ENCODE peak calls at places on chromosome 13, in eight cellular contexts. E is tibial artery, W is progenitor cell of endocrine pancreas, Y is cardiac muscle cell, P is GM10248, M is endothelial cell, S is Calu3, Z is fibroblast of mammary gland. J is an unnamed sample.

GRCh38 chr13:79481685-79482052 is 714 bp downstream of the NDFIP2 start:
- DNase-seq in E (no peak), W (no peak), Y (no peak), P (peak), M (no peak), S (peak), Z (peak), J (no peak)

GRCh38 chr13:103510007-103510406 is 443.8 kb upstream of the SLC10A2 start:
- DNase-seq in E (no peak), W (no peak), Y (no peak), P (no peak), M (no peak), S (no peak), Z (no peak), J (no peak)

GRCh38 chr13:34308725-34309124 is 490.8 kb downstream of the RFC3 start:
- DNase-seq in E (no peak), W (no peak), Y (no peak), P (no peak), M (no peak), S (no peak), Z (no peak), J (no peak)

GRCh38 chr13:51229731-51230130 is 7.5 kb downstream of the FAM124A start:
- DNase-seq in E (no peak), W (no peak), Y (no peak), P (no peak), M (no peak), S (no peak), Z (no peak), J (no peak)

GRCh38 chr13:20441066-20441465 is 84.6 kb downstream of the CRYL1 start:
- DNase-seq in E (no peak), W (no peak), Y (no peak), P (no peak), M (no peak), S (no peak), Z (no peak), J (no peak)

GRCh38 chr13:89784161-89784809 is 1563.2 kb upstream of the MIR17HG start:
- DNase-seq in E (peak), W (no peak), Y (no peak), P (no peak), M (no peak), S (no peak), Z (no peak), J (peak)

GRCh38 chr13:99590519-99591011 is 89.3 kb downstream of the TM9SF2 start:
- DNase-seq in E (no peak), W (no peak), Y (no peak), P (no peak), M (no peak), S (no peak), Z (peak), J (no peak)

GRCh38 chr13:30997697-30998547 is 65.5 kb downstream of the TEX26 start:
- DNase-seq in E (no peak), W (no peak), Y (peak), P (no peak), M (no peak), S (no peak), Z (no peak), J (no peak)

GRCh38 chr13:47146991-47147783 is 250.3 kb upstream of the HTR2A start:
- DNase-seq in E (no peak), W (no peak), Y (no peak), P (peak), M (no peak), S (no peak), Z (no peak), J (no peak)

GRCh38 chr13:65594255-65594654 is 1635.9 kb downstream of the PCDH9 start:
- DNase-seq in E (no peak), W (no peak), Y (no peak), P (no peak), M (no peak), S (no peak), Z (peak), J (no peak)

GRCh38 chr13:99496322-99497142 is 4.7 kb upstream of the TM9SF2 start:
- DNase-seq in E (peak), W (no peak), Y (no peak), P (no peak), M (no peak), S (peak), Z (peak), J (no peak)

GRCh38 chr13:63706751-63707150 is 2291.1 kb upstream of the PCDH20 start:
- DNase-seq in E (no peak), W (no peak), Y (no peak), P (no peak), M (no peak), S (no peak), Z (no peak), J (no peak)

GRCh38 chr13:21606781-21607180 is 2.8 kb upstream of the MICU2 start:
- DNase-seq in E (no peak), W (no peak), Y (no peak), P (no peak), M (no peak), S (no peak), Z (no peak), J (no peak)

GRCh38 chr13:51861728-51862300 is at the start of gene CCDC70:
- DNase-seq in E (no peak), W (no peak), Y (no peak), P (no peak), M (no peak), S (no peak), Z (peak), J (no peak)

GRCh38 chr13:67229438-67230242 is 496 bp downstream of the PCDH9 start:
- DNase-seq in E (no peak), W (no peak), Y (peak), P (no peak), M (peak), S (no peak), Z (no peak), J (no peak)

GRCh38 chr13:98353750-98354149 is 176.7 kb upstream of the RNF113B start:
- DNase-seq in E (no peak), W (no peak), Y (no peak), P (no peak), M (no peak), S (no peak), Z (no peak), J (no peak)

GRCh38 chr13:50170447-50171037 is 155.3 kb downstream of the KCNRG start:
- DNase-seq in E (no peak), W (no peak), Y (no peak), P (no peak), M (no peak), S (no peak), Z (peak), J (no peak)

GRCh38 chr13:58056411-58056810 is 424.9 kb downstream of the PCDH17 start:
- DNase-seq in E (no peak), W (no peak), Y (no peak), P (no peak), M (no peak), S (no peak), Z (no peak), J (no peak)

GRCh38 chr13:98389319-98389718 is 187.6 kb downstream of the STK24 start:
- DNase-seq in E (no peak), W (no peak), Y (no peak), P (no peak), M (no peak), S (no peak), Z (peak), J (no peak)

GRCh38 chr13:20840590-20840989 is 62.0 kb downstream of the XPO4 start:
- DNase-seq in E (no peak), W (no peak), Y (peak), P (no peak), M (no peak), S (no peak), Z (no peak), J (no peak)

GRCh38 chr13:44629465-44630183 is 53.5 kb upstream of the TSC22D1 start:
- DNase-seq in E (no peak), W (no peak), Y (no peak), P (no peak), M (no peak), S (no peak), Z (peak), J (no peak)

GRCh38 chr13:25167349-25167748 is 4.7 kb downstream of the AMER2 start:
- DNase-seq in E (no peak), W (no peak), Y (no peak), P (no peak), M (no peak), S (no peak), Z (no peak), J (no peak)

GRCh38 chr13:99528547-99528946 is 27.3 kb downstream of the TM9SF2 start:
- DNase-seq in E (no peak), W (no peak), Y (peak), P (peak), M (no peak), S (no peak), Z (no peak), J (no peak)

GRCh38 chr13:36536546-36536945 is 104.3 kb downstream of the CCNA1 start:
- DNase-seq in E (no peak), W (no peak), Y (no peak), P (no peak), M (no peak), S (no peak), Z (no peak), J (no peak)

GRCh38 chr13:64332048-64332447 is 2898.1 kb downstream of the PCDH9 start:
- DNase-seq in E (no peak), W (no peak), Y (no peak), P (no peak), M (no peak), S (no peak), Z (no peak), J (no peak)

GRCh38 chr13:91078093-91078679 is 269.3 kb upstream of the MIR17HG start:
- DNase-seq in E (no peak), W (no peak), Y (peak), P (no peak), M (no peak), S (no peak), Z (no peak), J (no peak)

GRCh38 chr13:60431108-60431700 is 34.2 kb downstream of the TDRD3 start:
- DNase-seq in E (no peak), W (no peak), Y (peak), P (peak), M (no peak), S (peak), Z (peak), J (no peak)

GRCh38 chr13:84032116-84032515 is 149.8 kb upstream of the SLITRK1 start:
- DNase-seq in E (no peak), W (no peak), Y (no peak), P (no peak), M (no peak), S (no peak), Z (peak), J (no peak)

GRCh38 chr13:52447815-52448552 is 2.5 kb downstream of the VPS36 start:
- DNase-seq in E (no peak), W (no peak), Y (no peak), P (no peak), M (no peak), S (no peak), Z (no peak), J (no peak)

GRCh38 chr13:20045946-20046548 is 87.5 kb downstream of the ZMYM2 start:
- DNase-seq in E (no peak), W (no peak), Y (no peak), P (no peak), M (no peak), S (no peak), Z (no peak), J (no peak)

GRCh38 chr13:100063333-100063732 is 25.6 kb upstream of the PCCA start:
- DNase-seq in E (no peak), W (no peak), Y (no peak), P (no peak), M (no peak), S (no peak), Z (peak), J (no peak)

GRCh38 chr13:79398169-79398568 is 7.9 kb downstream of the RBM26 start:
- DNase-seq in E (no peak), W (no peak), Y (no peak), P (no peak), M (no peak), S (no peak), Z (no peak), J (no peak)

DNA sequence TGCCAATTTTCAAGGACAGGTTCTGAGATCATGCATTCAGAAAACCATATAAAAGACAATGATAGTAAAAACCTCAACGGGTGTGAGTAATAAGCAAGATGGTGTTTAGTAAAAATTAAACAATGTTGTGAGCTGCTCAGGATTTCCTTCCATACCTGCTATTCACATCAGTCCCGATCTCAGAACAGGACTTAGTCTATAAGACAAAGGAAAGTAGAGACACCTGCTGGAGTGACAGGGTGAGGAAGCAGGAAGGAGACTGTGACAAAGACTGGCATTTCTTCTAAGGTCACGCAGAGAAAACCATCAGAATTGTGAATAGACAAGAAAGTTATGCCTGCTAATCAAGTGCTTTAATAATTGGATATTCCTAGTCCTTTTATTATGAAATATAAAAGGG is 648.0 kb downstream of the DACH1 start:
- DNase-seq in E (no peak), W (no peak), Y (peak), P (no peak), M (peak), S (peak), Z (no peak), J (no peak)
- TF ChIP-seq CTCF in E (no peak), W (peak), Y (no peak), P (peak), M (no peak), S (no peak), Z (no peak), J (peak)

DNA sequence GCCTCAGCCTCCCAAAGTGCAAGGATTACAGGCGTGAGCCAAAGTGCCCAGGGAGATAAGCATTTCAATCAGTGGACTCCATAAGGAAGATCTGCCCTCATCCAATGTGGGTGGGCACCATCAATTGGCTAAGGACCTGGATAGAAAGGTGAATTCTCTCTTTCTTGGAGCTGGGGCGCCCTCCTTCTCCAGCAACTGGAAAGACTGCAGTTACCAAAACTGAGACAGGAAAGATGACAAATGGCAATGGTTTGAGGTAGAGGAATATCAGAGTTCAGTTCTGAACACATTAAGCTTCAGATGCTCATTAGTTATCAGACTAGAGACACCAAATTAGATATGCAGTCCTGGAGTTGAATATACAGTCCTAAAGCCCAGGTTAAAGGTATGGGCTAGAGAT is 10.5 kb upstream of the ELF1 start:
- DNase-seq in E (no peak), W (no peak), Y (no peak), P (no peak), M (no peak), S (no peak), Z (no peak), J (no peak)
- TF ChIP-seq CTCF in E (no peak), W (no peak), Y (no peak), P (no peak), M (no peak), S (no peak), Z (no peak), J (peak)

GRCh38 chr13:32259116-32259515 is 56.0 kb downstream of the ZAR1L start:
- DNase-seq in E (no peak), W (no peak), Y (no peak), P (no peak), M (no peak), S (no peak), Z (no peak), J (no peak)
- TF ChIP-seq CTCF in E (no peak), W (peak), Y (no peak), P (no peak), M (no peak), S (no peak), Z (no peak), J (peak)

DNA sequence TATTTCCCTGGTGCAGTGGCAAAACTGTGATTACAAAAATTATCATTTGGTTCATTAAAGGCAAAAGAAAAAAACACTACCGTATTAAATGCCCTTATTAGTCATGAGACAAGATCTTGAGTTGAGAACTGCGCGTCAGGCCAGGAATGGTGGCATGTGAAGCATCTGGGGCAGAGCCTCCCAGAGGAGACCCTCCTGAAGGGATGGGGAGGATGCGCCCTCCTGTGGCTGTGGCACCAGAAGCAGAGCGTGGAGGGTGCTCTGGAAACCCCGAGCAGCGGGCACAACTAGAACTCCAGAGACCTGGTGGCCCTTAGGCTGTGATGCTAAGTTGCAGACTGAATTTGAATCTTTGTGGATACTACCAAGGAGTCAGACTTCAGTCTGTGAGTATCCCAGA is 11.5 kb downstream of the CUL4A start:
- DNase-seq in E (no peak), W (no peak), Y (no peak), P (no peak), M (no peak), S (no peak), Z (peak), J (no peak)
- TF ChIP-seq CTCF in E (no peak), W (no peak), Y (peak), P (no peak), M (no peak), S (no peak), Z (peak), J (peak)

DNA sequence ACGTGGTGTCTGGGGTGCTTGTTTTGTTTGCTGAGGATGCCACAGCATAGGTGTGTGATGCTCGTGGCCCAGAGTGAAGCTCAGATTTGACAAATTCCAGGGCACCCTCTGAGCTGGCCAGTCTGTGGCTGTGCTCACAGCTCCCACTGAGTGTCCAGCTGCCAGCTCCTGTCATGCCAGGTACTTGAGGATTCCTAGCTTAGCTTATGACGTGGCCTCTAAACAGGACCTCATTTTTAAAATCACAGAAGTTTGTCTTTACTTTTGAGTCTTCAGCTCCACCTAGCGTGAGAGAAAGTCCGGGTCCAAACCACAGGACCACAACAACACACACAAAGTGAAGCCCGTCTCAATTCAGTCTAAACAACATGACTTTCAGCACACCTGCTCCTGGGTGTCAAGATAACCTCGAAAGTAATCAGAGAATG is 117.3 kb downstream of the RAB20 start:
- DNase-seq in E (peak), W (no peak), Y (no peak), P (peak), M (no peak), S (peak), Z (peak), J (no peak)
- TF ChIP-seq CTCF in E (peak), W (no peak), Y (peak), P (no peak), M (no peak), S (no peak), Z (peak), J (peak)

DNA sequence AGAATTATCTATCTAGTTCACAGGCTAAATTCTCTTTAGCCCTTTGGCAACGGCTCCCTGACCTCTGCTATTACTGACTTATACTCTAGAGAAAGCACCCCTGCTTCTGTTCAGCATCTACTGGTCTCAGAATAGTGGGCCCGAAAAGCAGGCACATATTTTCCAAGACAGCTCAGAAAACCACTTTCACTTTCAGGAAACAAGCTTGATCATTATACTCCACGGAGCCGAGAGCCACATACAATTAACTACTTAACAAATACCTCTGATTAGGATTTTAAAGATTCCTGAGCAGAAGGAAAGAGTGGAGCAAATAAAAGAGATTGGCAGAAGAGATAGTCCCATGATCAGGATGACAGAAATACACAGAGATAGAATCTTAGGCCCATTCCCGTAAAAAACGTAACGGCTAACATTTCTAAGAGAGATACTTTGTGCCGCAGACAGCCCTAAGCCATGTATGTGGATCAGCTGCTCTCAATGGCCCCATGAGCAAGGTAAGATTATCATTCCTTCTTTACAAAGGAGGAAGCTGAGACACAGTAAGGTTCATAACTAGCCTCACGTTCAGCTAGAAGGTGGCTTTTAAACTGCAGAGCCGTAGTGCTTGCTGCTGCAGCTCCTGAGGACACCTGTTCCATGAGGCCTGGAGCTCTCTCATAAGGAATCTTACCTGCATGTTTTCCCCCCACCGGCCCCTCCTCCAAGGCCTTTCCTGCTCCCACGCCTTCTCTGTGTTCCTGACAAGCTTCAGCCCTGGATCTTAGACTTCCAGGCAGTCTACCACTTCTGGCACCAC is 227.2 kb downstream of the FOXO1 start:
- DNase-seq in E (no peak), W (no peak), Y (no peak), P (no peak), M (no peak), S (no peak), Z (peak), J (no peak)
- TF ChIP-seq CTCF in E (no peak), W (no peak), Y (no peak), P (no peak), M (no peak), S (no peak), Z (no peak), J (no peak)

DNA sequence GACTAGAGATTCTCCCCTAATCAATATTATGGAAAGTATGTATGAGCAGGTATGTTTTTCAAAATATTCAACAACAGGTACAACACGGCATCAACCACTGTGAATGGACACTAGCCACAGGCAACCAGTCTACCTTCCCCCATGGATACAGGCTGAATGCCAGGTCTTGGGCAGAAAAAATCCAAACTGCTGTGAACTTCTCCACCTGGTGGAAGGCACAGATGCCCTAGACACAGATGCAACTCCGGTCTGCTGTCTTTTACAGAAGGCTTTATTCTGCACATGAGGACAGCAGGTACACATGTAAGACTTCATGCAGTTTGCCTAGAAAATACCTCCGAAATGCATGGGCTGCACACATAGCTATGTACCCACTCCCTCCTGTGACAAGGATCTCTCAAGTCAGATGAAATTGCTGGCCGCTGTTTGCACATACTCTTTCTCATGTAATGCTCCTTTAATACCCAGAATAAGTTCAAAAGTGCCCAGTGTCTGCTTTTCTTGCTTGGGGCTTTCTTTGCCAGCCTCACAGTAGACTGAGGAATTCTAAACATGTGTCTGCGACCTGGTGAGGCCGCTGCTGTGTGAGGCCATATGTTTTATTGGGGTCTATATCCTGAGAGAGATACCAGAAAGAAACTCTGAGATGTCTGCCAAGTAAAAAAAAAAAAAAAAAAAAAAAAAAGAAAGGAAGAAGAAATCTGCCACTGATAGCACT is 325.9 kb downstream of the FOXO1 start:
- DNase-seq in E (no peak), W (no peak), Y (no peak), P (no peak), M (no peak), S (no peak), Z (no peak), J (no peak)
- TF ChIP-seq CTCF in E (no peak), W (no peak), Y (no peak), P (no peak), M (no peak), S (no peak), Z (no peak), J (peak)

GRCh38 chr13:70960841-70961443 is 852.7 kb upstream of the KLHL1 start:
- DNase-seq in E (no peak), W (no peak), Y (peak), P (no peak), M (peak), S (no peak), Z (peak), J (no peak)
- TF ChIP-seq CTCF in E (peak), W (peak), Y (peak), P (peak), M (peak), S (no peak), Z (peak), J (peak)

J was measured in chondrocyte.